ENCODE peak calls at places on chromosome 2, in nine cellular contexts. W is NCI-H774; K is fibroblast of the conjunctiva; R is HCT116; L is ELR; N is KBM-7; M is aorta; F is H7; B is activated naive CD4-positive, alpha-beta T cell. Y is an unnamed sample.

GRCh38 chr2:232331071-232331470 is 47.5 kb upstream of the ALPP start:
- DNase-seq in W (no peak), K (no peak), R (no peak), L (no peak), N (no peak), M (peak), F (no peak), B (no peak), Y (no peak)

GRCh38 chr2:109607766-109608165 is 6.0 kb downstream of the SEPTIN10 start:
- DNase-seq in W (no peak), K (no peak), R (no peak), L (peak), N (no peak), M (no peak), F (no peak), B (no peak), Y (no peak)

GRCh38 chr2:239357954-239358754 is 42.7 kb downstream of the HDAC4 start:
- DNase-seq in W (peak), K (no peak), R (no peak), L (no peak), N (no peak), M (no peak), F (peak), B (no peak), Y (no peak)

GRCh38 chr2:29157131-29157530 is 41.9 kb downstream of the CLIP4 start:
- DNase-seq in W (no peak), K (no peak), R (no peak), L (no peak), N (no peak), M (no peak), F (no peak), B (no peak), Y (no peak)

GRCh38 chr2:27290571-27290970 is 8.3 kb downstream of the TRIM54 start:
- DNase-seq in W (no peak), K (no peak), R (no peak), L (no peak), N (no peak), M (no peak), F (no peak), B (no peak), Y (no peak)

GRCh38 chr2:185502351-185502750 is 236.3 kb upstream of the FSIP2 start:
- DNase-seq in W (no peak), K (no peak), R (no peak), L (no peak), N (no peak), M (no peak), F (no peak), B (no peak), Y (no peak)

GRCh38 chr2:96167407-96168013 is 22.3 kb upstream of the DUSP2 start:
- DNase-seq in W (peak), K (no peak), R (no peak), L (no peak), N (no peak), M (no peak), F (no peak), B (no peak), Y (no peak)

GRCh38 chr2:70964596-70965386 is 13.6 kb upstream of the ANKRD53 start:
- DNase-seq in W (no peak), K (no peak), R (peak), L (peak), N (peak), M (peak), F (peak), B (peak), Y (no peak)

GRCh38 chr2:215419769-215420470 is 15.9 kb downstream of the FN1 start:
- DNase-seq in W (no peak), K (no peak), R (no peak), L (no peak), N (no peak), M (no peak), F (no peak), B (no peak), Y (no peak)

GRCh38 chr2:38274286-38275276 is 102.5 kb downstream of the ATL2 start:
- DNase-seq in W (peak), K (peak), R (peak), L (peak), N (peak), M (no peak), F (peak), B (no peak), Y (peak)

GRCh38 chr2:161134547-161135518 is 25.4 kb upstream of the TANK start:
- DNase-seq in W (peak), K (no peak), R (peak), L (peak), N (no peak), M (peak), F (no peak), B (no peak), Y (no peak)

GRCh38 chr2:67286981-67287759 is 110.0 kb upstream of the ETAA1 start:
- DNase-seq in W (no peak), K (no peak), R (no peak), L (no peak), N (no peak), M (no peak), F (no peak), B (no peak), Y (no peak)

GRCh38 chr2:6027066-6027465 is 334.9 kb downstream of the SOX11 start:
- DNase-seq in W (no peak), K (no peak), R (no peak), L (no peak), N (no peak), M (no peak), F (no peak), B (no peak), Y (no peak)

GRCh38 chr2:232396683-232397082 is 10.0 kb upstream of the ALPG start:
- DNase-seq in W (no peak), K (no peak), R (no peak), L (no peak), N (no peak), M (no peak), F (no peak), B (no peak), Y (no peak)

GRCh38 chr2:9744256-9745004 is 98.8 kb upstream of the TAF1B start:
- DNase-seq in W (no peak), K (no peak), R (no peak), L (no peak), N (no peak), M (no peak), F (no peak), B (no peak), Y (no peak)

GRCh38 chr2:96484096-96484495 is 21.1 kb downstream of the NEURL3 start:
- DNase-seq in W (no peak), K (no peak), R (no peak), L (no peak), N (no peak), M (no peak), F (no peak), B (no peak), Y (no peak)

GRCh38 chr2:223944166-223944703 is 900 bp downstream of the WDFY1 start:
- DNase-seq in W (no peak), K (no peak), R (no peak), L (peak), N (peak), M (peak), F (peak), B (no peak), Y (no peak)

GRCh38 chr2:120678926-120679325 is 56.7 kb upstream of the GLI2 start:
- DNase-seq in W (no peak), K (no peak), R (no peak), L (no peak), N (no peak), M (no peak), F (no peak), B (no peak), Y (no peak)

GRCh38 chr2:213696427-213696826 is 412.2 kb downstream of the SPAG16 start:
- DNase-seq in W (no peak), K (no peak), R (no peak), L (no peak), N (no peak), M (no peak), F (no peak), B (no peak), Y (no peak)

GRCh38 chr2:54386993-54387590 is 69.0 kb upstream of the SPTBN1 start:
- DNase-seq in W (no peak), K (peak), R (no peak), L (peak), N (no peak), M (no peak), F (no peak), B (no peak), Y (no peak)

GRCh38 chr2:39728941-39729351 is 50.1 kb downstream of the THUMPD2 start:
- DNase-seq in W (peak), K (no peak), R (peak), L (peak), N (peak), M (no peak), F (no peak), B (no peak), Y (no peak)

Y was measured in GM12878.